ENCODE peak calls at places on chromosomes 13 and 19, in seven cellular contexts. F is AG04450, X is dorsolateral prefrontal cortex, B is astrocyte, S is suprapubic skin, I is aorta, Y is fibroblast of mammary gland. C is an unnamed sample.

GRCh38 chr13:28953714-28954113 is 133.6 kb downstream of the MTUS2 start:
- DNase-seq in F (no peak), I (no peak), Y (no peak), S (no peak), X (no peak), B (no peak), C (no peak)

GRCh38 chr13:66940113-66940512 is 290.0 kb downstream of the PCDH9 start:
- DNase-seq in I (no peak), S (no peak), Y (peak; percentile 6), F (no peak), B (peak; percentile 19), X (no peak), C (no peak)

GRCh38 chr19:2507109-2507508 is 31.2 kb downstream of the GADD45B start:
- DNase-seq in I (no peak), X (no peak), Y (peak; percentile 59), B (peak; percentile 41), F (no peak), S (no peak), C (peak; percentile 53)

GRCh38 chr13:94825507-94825906 is 113.2 kb upstream of the SOX21 start:
- DNase-seq in I (no peak), B (peak; percentile 14), F (no peak), S (peak; percentile 71), X (no peak), Y (peak; percentile 67), C (peak; percentile 63)

GRCh38 chr13:63041640-63042414 is 1626.2 kb upstream of the PCDH20 start:
- DNase-seq in S (no peak), X (no peak), I (no peak), B (no peak), Y (peak; percentile 24), F (peak; percentile 26), C (no peak)

GRCh38 chr19:48368942-48369341 is 4.8 kb downstream of the SYNGR4 start:
- DNase-seq in F (no peak), X (no peak), B (no peak), Y (no peak), I (no peak), S (no peak), C (no peak)

GRCh38 chr13:106415971-106416370 is 119.5 kb downstream of the EFNB2 start:
- DNase-seq in Y (no peak), X (no peak), S (no peak), B (no peak), I (no peak), F (no peak), C (no peak)

GRCh38 chr13:89401209-89401810 is 1730.1 kb downstream of the SLITRK5 start:
- DNase-seq in B (peak; percentile 72), S (no peak), F (peak; percentile 45), Y (peak; percentile 77), X (no peak), I (no peak), C (peak; percentile 49)

GRCh38 chr13:40064723-40065122 is 409.3 kb downstream of the COG6 start:
- DNase-seq in F (no peak), Y (peak; percentile 100), X (no peak), I (no peak), S (no peak), B (peak; percentile 79), C (peak; percentile 81)

GRCh38 chr13:70835349-70835748 is 727.1 kb upstream of the KLHL1 start:
- DNase-seq in Y (no peak), F (no peak), X (no peak), B (no peak), S (no peak), I (no peak), C (no peak)

GRCh38 chr13:73364706-73365105 is 305.9 kb downstream of the KLF5 start:
- DNase-seq in S (no peak), F (no peak), I (no peak), B (no peak), X (no peak), Y (no peak), C (no peak)

GRCh38 chr13:37485766-37486165 is 112.8 kb downstream of the POSTN start:
- DNase-seq in X (no peak), Y (peak; percentile 64), F (no peak), B (peak; percentile 93), I (no peak), S (no peak), C (no peak)

GRCh38 chr19:17330546-17331253 is 4.0 kb downstream of the ANO8 start:
- DNase-seq in I (no peak), S (no peak), X (no peak), F (no peak), B (no peak), Y (no peak), C (no peak)

GRCh38 chr19:55212447-55212846 is 3.1 kb upstream of the PTPRH start:
- DNase-seq in I (no peak), X (no peak), Y (no peak), B (no peak), F (no peak), S (no peak), C (no peak)

GRCh38 chr13:51977606-51978005 is 33.6 kb downstream of the ATP7B start:
- DNase-seq in B (no peak), Y (peak; percentile 11), F (no peak), X (no peak), S (no peak), I (no peak), C (no peak)

GRCh38 chr19:15595069-15595468 is 19.9 kb upstream of the CYP4F8 start:
- DNase-seq in Y (peak; percentile 0), B (no peak), I (no peak), X (no peak), F (no peak), S (no peak), C (no peak)

GRCh38 chr19:28727133-28727834 is 485.7 kb downstream of the UQCRFS1 start:
- DNase-seq in B (no peak), S (no peak), Y (peak; percentile 7), F (no peak), X (no peak), I (no peak), C (no peak)

GRCh38 chr13:99688776-99689175 is 187.5 kb downstream of the TM9SF2 start:
- DNase-seq in Y (no peak), F (no peak), I (no peak), B (no peak), S (no peak), X (no peak), C (no peak)
- H3K4me3 ChIP-seq in Y (no peak overlapping the region), F (no peak overlapping the region), I (no peak overlapping the region), B (no peak overlapping the region), S (no peak overlapping the region), X (no peak overlapping the region), C (no peak overlapping the region)

GRCh38 chr19:47094557-47095517 is 18.7 kb downstream of the ZC3H4 start:
- DNase-seq in B (peak; percentile 42), S (no peak), Y (no peak), F (no peak), I (no peak), X (no peak), C (no peak)

GRCh38 chr19:47093254-47093653 is 20.3 kb downstream of the ZC3H4 start:
- DNase-seq in Y (peak; percentile 58), X (no peak), I (no peak), F (no peak), B (no peak), S (no peak), C (no peak)

GRCh38 chr19:47095707-47096704 is 17.6 kb downstream of the ZC3H4 start:
- DNase-seq in X (no peak), I (no peak), F (no peak), S (peak; percentile 85), Y (peak; percentile 52), B (peak; percentile 86), C (no peak)

GRCh38 chr19:47096721-47097120 is 16.9 kb downstream of the ZC3H4 start:
- DNase-seq in B (no peak), Y (no peak), X (no peak), F (no peak), I (no peak), S (no peak), C (no peak)

DNA sequence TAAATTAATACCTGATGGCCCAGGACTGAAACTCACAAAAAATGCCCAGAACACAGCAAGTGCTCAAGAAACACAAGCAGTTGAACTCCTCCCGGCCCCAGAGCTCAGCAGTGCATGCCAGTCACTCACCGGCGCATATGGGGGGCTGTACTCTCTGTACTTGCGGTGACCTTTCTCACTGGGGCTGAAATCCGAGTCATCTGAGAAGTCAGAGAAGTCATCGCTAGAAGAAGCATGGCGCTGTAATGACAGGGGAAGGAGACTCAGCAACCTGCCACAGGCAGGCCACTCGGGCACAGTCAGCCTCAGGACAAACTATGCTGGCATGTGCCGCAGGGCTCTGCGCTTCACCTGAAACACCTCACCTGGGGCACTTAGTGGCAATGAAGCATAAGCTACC is 19.7 kb downstream of the ZC3H4 start:
- DNase-seq in S (no peak), F (no peak), Y (no peak), X (no peak), B (no peak), I (no peak), C (no peak)
- H3K4me3 ChIP-seq in S (no peak overlapping the region), F (no peak overlapping the region), Y (no peak overlapping the region), X (no peak overlapping the region), B (no peak overlapping the region), I (no peak overlapping the region), C (no peak overlapping the region)

DNA sequence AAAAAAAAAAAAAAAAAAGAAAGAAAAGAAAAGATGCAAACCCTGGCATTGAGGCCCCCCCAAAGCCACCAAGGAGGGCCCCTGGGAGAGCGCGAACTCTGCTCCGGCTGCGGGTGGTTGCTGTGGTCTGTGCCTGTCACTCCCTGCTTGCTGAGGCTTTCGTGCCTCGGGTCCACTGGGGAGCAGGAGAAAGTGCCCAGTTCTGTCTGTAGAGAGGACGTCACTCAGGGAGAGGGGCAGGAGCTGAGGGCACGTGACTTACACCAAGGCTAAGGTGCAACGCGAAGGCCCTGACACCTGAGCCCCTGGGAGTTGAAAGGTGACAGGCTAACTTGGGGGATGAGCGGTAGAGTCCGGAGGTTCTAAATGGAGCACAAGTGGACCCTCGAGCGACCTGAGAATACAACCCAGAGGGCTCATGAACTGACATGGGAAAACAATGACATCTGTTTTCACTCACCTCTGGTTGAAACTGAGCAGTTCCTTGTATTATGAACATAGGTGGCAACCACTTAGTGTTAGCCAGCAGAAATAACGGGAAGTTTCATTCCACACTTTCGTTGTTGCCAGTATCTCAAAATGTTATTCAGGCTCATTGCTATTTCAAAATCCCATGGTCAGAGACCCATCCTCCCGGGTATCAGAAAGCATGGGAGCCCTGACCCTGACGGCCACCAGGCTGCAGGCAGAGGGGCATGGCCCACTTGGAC is 69.2 kb upstream of the TM9SF2 start:
- DNase-seq in I (no peak), X (no peak), B (no peak), F (no peak), S (no peak), Y (no peak), C (no peak)
- H3K4me3 ChIP-seq in I (no peak overlapping the region), X (peak overlapping the region; percentile 45), B (peak overlapping the region; percentile 21), F (no peak overlapping the region), S (peak overlapping the region; percentile 39), Y (no peak overlapping the region), C (peak overlapping the region; percentile 29)

GRCh38 chr19:38496116-38496515 is 62.6 kb downstream of the RYR1 start:
- DNase-seq in X (no peak), B (no peak), F (no peak), I (no peak), S (no peak), Y (no peak), C (no peak)

GRCh38 chr19:38494379-38494778 is 60.9 kb downstream of the RYR1 start:
- DNase-seq in S (no peak), I (no peak), F (no peak), X (no peak), B (no peak), Y (no peak), C (no peak)

GRCh38 chr19:38490861-38491260 is 57.4 kb downstream of the RYR1 start:
- DNase-seq in X (no peak), F (no peak), Y (no peak), I (no peak), B (no peak), S (no peak), C (no peak)

GRCh38 chr19:38488811-38489481 is 55.5 kb downstream of the RYR1 start:
- DNase-seq in B (no peak), I (no peak), X (no peak), F (no peak), S (no peak), Y (no peak), C (no peak)

GRCh38 chr19:38492147-38492813 is 58.8 kb downstream of the RYR1 start:
- DNase-seq in S (no peak), Y (no peak), B (no peak), X (no peak), F (no peak), I (no peak), C (no peak)
- H3K4me3 ChIP-seq in S (no peak overlapping the region), Y (no peak overlapping the region), B (no peak overlapping the region), X (no peak overlapping the region), F (no peak overlapping the region), I (no peak overlapping the region), C (no peak overlapping the region)